ENCODE peak calls at places on chromosomes 5 and 9, in ten cellular contexts. U is epithelial cell of proximal tubule; O is M059J; Z is uterus; N is fibroblast of lung; I is NCI-H510A treated with DMSO at 0.1 percent for 48 hours; E is 8988T; B is activated CD4-positive, alpha-beta T cell treated with anti-CD3 and anti-CD28 coated beads, Interleukin-2, amount 50 U/mL, for 48 hours; G is C1 segment of cervical spinal cord; X is GM04504. D is an unnamed sample.

GRCh38 chr5:134100283-134101011 is 14.0 kb upstream of the TCF7 start:
- DNase-seq in E (no peak), N (peak), I (no peak), G (no peak), X (no peak), Z (no peak), B (peak), O (peak), U (no peak), D (no peak)

GRCh38 chr5:140317859-140318258 is 15.0 kb upstream of the PFDN1 start:
- DNase-seq in I (no peak), B (no peak), O (peak), N (peak), G (no peak), X (no peak), Z (no peak), U (peak), E (no peak), D (no peak)

GRCh38 chr5:66209350-66209749 is 65.2 kb downstream of the SREK1 start:
- DNase-seq in B (no peak), N (peak), I (no peak), X (no peak), Z (no peak), G (no peak), E (peak), U (no peak), O (peak), D (no peak)

GRCh38 chr5:58761418-58761817 is 178.5 kb downstream of the RAB3C start:
- DNase-seq in B (no peak), Z (no peak), N (no peak), I (no peak), X (no peak), U (no peak), G (no peak), E (no peak), O (no peak), D (no peak)

GRCh38 chr5:133483406-133484090 is 128.8 kb downstream of the FSTL4 start:
- DNase-seq in N (no peak), E (no peak), I (no peak), G (no peak), X (no peak), B (no peak), O (no peak), U (no peak), Z (no peak), D (no peak)

GRCh38 chr9:744790-745456 is 96.6 kb upstream of the DMRT1 start:
- DNase-seq in Z (peak), O (no peak), N (no peak), U (no peak), X (no peak), E (no peak), G (no peak), I (no peak), B (no peak), D (no peak)

GRCh38 chr9:394347-395052 is 179.8 kb downstream of the DOCK8 start:
- DNase-seq in Z (no peak), O (no peak), N (no peak), X (no peak), I (no peak), G (no peak), B (no peak), U (no peak), E (no peak), D (no peak)

GRCh38 chr9:38621434-38622082 is 1.2 kb upstream of the ANKRD18A start:
- DNase-seq in X (no peak), N (peak), I (peak), O (no peak), Z (no peak), U (no peak), E (no peak), B (peak), G (peak), D (no peak)

GRCh38 chr9:109182940-109183798 is 16.1 kb upstream of the FRRS1L start:
- DNase-seq in B (peak), G (no peak), Z (no peak), X (no peak), U (no peak), I (peak), E (peak), O (peak), N (peak), D (peak)

GRCh38 chr9:35756743-35757526 is 2.9 kb upstream of the MSMP start:
- DNase-seq in U (no peak), Z (peak), N (peak), E (no peak), I (peak), O (peak), X (no peak), G (peak), B (peak), D (no peak)

GRCh38 chr5:6899215-6899614 is 186.0 kb downstream of the TENT4A start:
- DNase-seq in G (no peak), X (no peak), E (no peak), I (no peak), O (peak), Z (no peak), N (no peak), B (no peak), U (peak), D (no peak)

D was measured in HuH-7.5.